ENCODE peak calls at places on chromosomes 7 and 10, in six cellular contexts. K is suprapubic skin; F is NCI-H446 treated with DMSO at 0.1 percent for 48 hours; G is stimulated activated CD4-positive, alpha-beta T cell treated with anti-CD3 and anti-CD28 coated beads, Interleukin-12 subunit alpha, Interleukin-12 subunit beta, amount 100 ng/mL, for 4 hours; O is activated naive CD8-positive, alpha-beta T cell treated with anti-CD3 and anti-CD28 coated beads for 36 hours; S is progenitor cell of endocrine pancreas. Z is an unnamed sample.
A peak's percentile ranks its signal among the peaks of the same experiment; 100 is the strongest.

GRCh38 chr7:99928994-99929729 is at the start of gene GJC3:
- DNase-seq in K (no peak), F (no peak), G (peak; percentile 20), O (peak; percentile 50), S (no peak), Z (peak; percentile 74)

GRCh38 chr7:27814054-27814453 is 74.1 kb downstream of the TAX1BP1 start:
- DNase-seq in K (no peak), F (no peak), G (no peak), O (no peak), S (no peak), Z (no peak)

GRCh38 chr7:70530191-70530590 is 601.8 kb upstream of the GALNT17 start:
- DNase-seq in K (no peak), F (no peak), G (no peak), O (no peak), S (no peak), Z (peak; percentile 85)

GRCh38 chr7:124655990-124656389 is 109.6 kb downstream of the GPR37 start:
- DNase-seq in K (no peak), F (peak; percentile 23), G (no peak), O (no peak), S (no peak), Z (no peak)

GRCh38 chr10:97498841-97499560 is at the start of gene UBTD1:
- DNase-seq in K (peak; percentile 85), F (no peak), G (peak; percentile 31), O (peak; percentile 34), S (peak; percentile 30), Z (peak; percentile 49)

GRCh38 chr7:115838829-115839228 is 191.7 kb downstream of the TFEC start:
- DNase-seq in K (no peak), F (no peak), G (no peak), O (no peak), S (no peak), Z (no peak)

GRCh38 chr10:123445336-123445735 is 220.8 kb upstream of the GPR26 start:
- DNase-seq in K (no peak), F (no peak), G (no peak), O (no peak), S (no peak), Z (no peak)

GRCh38 chr10:11586170-11586569 is 25.3 kb downstream of the USP6NL start:
- DNase-seq in K (no peak), F (no peak), G (no peak), O (no peak), S (no peak), Z (no peak)

GRCh38 chr10:11057448-11057847 is 39.8 kb downstream of the CELF2 start:
- DNase-seq in K (no peak), F (no peak), G (no peak), O (no peak), S (no peak), Z (no peak)

GRCh38 chr7:5354460-5355279 is 69.0 kb downstream of the TNRC18 start:
- DNase-seq in K (peak; percentile 88), F (no peak), G (no peak), O (no peak), S (no peak), Z (no peak)

GRCh38 chr7:155878250-155878649 is 66.0 kb upstream of the SHH start:
- DNase-seq in K (peak; percentile 74), F (no peak), G (no peak), O (no peak), S (no peak), Z (no peak)

GRCh38 chr7:117127585-117128168 is 174.4 kb downstream of the ST7 start:
- DNase-seq in K (no peak), F (peak; percentile 26), G (peak; percentile 40), O (peak; percentile 23), S (no peak), Z (no peak)

GRCh38 chr7:135147899-135148721 is at the start of gene TMEM140:
- DNase-seq in K (no peak), F (no peak), G (no peak), O (peak; percentile 52), S (no peak), Z (no peak)

GRCh38 chr10:114289096-114289436 is 50.0 kb downstream of the VWA2 start:
- DNase-seq in K (no peak), F (no peak), G (no peak), O (no peak), S (no peak), Z (no peak)

GRCh38 chr7:57199252-57199651 is 67.0 kb upstream of the ZNF479 start:
- DNase-seq in K (no peak), F (no peak), G (no peak), O (no peak), S (no peak), Z (no peak)

GRCh38 chr10:8044908-8045727 is 9.4 kb upstream of the GATA3 start:
- DNase-seq in K (no peak), F (no peak), G (no peak), O (no peak), S (no peak), Z (no peak)

GRCh38 chr10:125882596-125882995 is 1.5 kb upstream of the DHX32 start:
- DNase-seq in K (no peak), F (no peak), G (no peak), O (no peak), S (no peak), Z (no peak)

GRCh38 chr10:1420663-1421362 is 316.5 kb downstream of the ADARB2 start:
- DNase-seq in K (no peak), F (no peak), G (peak; percentile 60), O (peak; percentile 69), S (peak; percentile 75), Z (peak; percentile 81)

GRCh38 chr7:24871765-24872164 is 108.2 kb downstream of the OSBPL3 start:
- DNase-seq in K (no peak), F (no peak), G (no peak), O (no peak), S (no peak), Z (no peak)

GRCh38 chr7:424961-425793 is 94.5 kb downstream of the PDGFA start:
- DNase-seq in K (no peak), F (no peak), G (no peak), O (no peak), S (no peak), Z (no peak)

GRCh38 chr10:78188459-78188858 is 154.8 kb downstream of the RPS24 start:
- DNase-seq in K (no peak), F (no peak), G (no peak), O (no peak), S (no peak), Z (no peak)

GRCh38 chr7:98286093-98286525 is 4.6 kb downstream of the BRI3 start:
- DNase-seq in K (peak; percentile 89), F (no peak), G (no peak), O (no peak), S (no peak), Z (no peak)

GRCh38 chr10:81730901-81731300 is 144.1 kb upstream of the NRG3 start:
- DNase-seq in K (no peak), F (no peak), G (no peak), O (no peak), S (no peak), Z (no peak)

GRCh38 chr10:95860486-95861040 is 47.2 kb upstream of the CC2D2B start:
- DNase-seq in K (no peak), F (no peak), G (no peak), O (no peak), S (no peak), Z (no peak)

GRCh38 chr7:153628825-153629224 is 423.4 kb upstream of the DPP6 start:
- DNase-seq in K (no peak), F (no peak), G (no peak), O (no peak), S (no peak), Z (no peak)

GRCh38 chr7:155523168-155523675 is 23.1 kb downstream of the CNPY1 start:
- DNase-seq in K (no peak), F (no peak), G (no peak), O (no peak), S (no peak), Z (no peak)

GRCh38 chr10:74825371-74826141 is 844 bp upstream of the KAT6B start:
- DNase-seq in K (peak; percentile 78), F (peak; percentile 30), G (peak; percentile 46), O (peak; percentile 60), S (peak; percentile 67), Z (peak; percentile 74)

GRCh38 chr7:159017741-159018140 is 126.9 kb downstream of the VIPR2 start:
- DNase-seq in K (no peak), F (no peak), G (no peak), O (peak; percentile 31), S (no peak), Z (no peak)

GRCh38 chr7:33702511-33703054 is 202.8 kb upstream of the BMPER start:
- DNase-seq in K (no peak), F (no peak), G (no peak), O (no peak), S (no peak), Z (no peak)

GRCh38 chr7:2938514-2939192 is 94.5 kb upstream of the GNA12 start:
- DNase-seq in K (peak; percentile 71), F (no peak), G (no peak), O (no peak), S (no peak), Z (no peak)

GRCh38 chr7:151088856-151089699 is 2.8 kb downstream of the AGAP3 start:
- DNase-seq in K (peak; percentile 92), F (no peak), G (no peak), O (no peak), S (no peak), Z (no peak)

GRCh38 chr10:42850931-42851330 is 68.3 kb downstream of the BMS1 start:
- DNase-seq in K (no peak), F (no peak), G (no peak), O (no peak), S (no peak), Z (no peak)

GRCh38 chr7:99244942-99245341 is 27.7 kb upstream of the MYH16 start:
- DNase-seq in K (no peak), F (no peak), G (no peak), O (no peak), S (no peak), Z (no peak)

GRCh38 chr10:21820952-21821351 is 182.6 kb downstream of the DNAJC1 start:
- DNase-seq in K (no peak), F (no peak), G (no peak), O (no peak), S (no peak), Z (no peak)

GRCh38 chr7:74051629-74052410 is 23.8 kb downstream of the ELN start:
- DNase-seq in K (no peak), F (no peak), G (no peak), O (no peak), S (peak; percentile 52), Z (no peak)